ENCODE peak calls at places on chromosomes 4 and X, in five cellular contexts. K, D, G, M and B are unnamed samples.

GRCh38 chrX:48472225-48472624 is 2.2 kb upstream of the SLC38A5 start:
- DNase-seq in K (no peak), D (no peak), G (no peak), M (no peak), B (no peak)

GRCh38 chrX:24468245-24468644 is 3.2 kb downstream of the PDK3 start:
- DNase-seq in K (no peak), D (no peak), G (no peak), M (no peak), B (no peak)

GRCh38 chr4:81723927-81724587 is 252.3 kb upstream of the RASGEF1B start:
- DNase-seq in K (peak; percentile 38), D (no peak), G (no peak), M (no peak), B (no peak)

GRCh38 chr4:7206385-7206784 is 14.0 kb downstream of the SORCS2 start:
- DNase-seq in K (no peak), D (no peak), G (no peak), M (peak; percentile 76), B (peak; percentile 83)

GRCh38 chrX:43423876-43424275 is 232.2 kb upstream of the MAOA start:
- DNase-seq in K (peak; percentile 14), D (no peak), G (no peak), M (no peak), B (no peak)

GRCh38 chr4:47852121-47852520 is 14.3 kb upstream of the CORIN start:
- DNase-seq in K (no peak), D (no peak), G (no peak), M (peak; percentile 92), B (peak; percentile 32)

GRCh38 chr4:173991814-173992213 is 291.7 kb downstream of the FBXO8 start:
- DNase-seq in K (no peak), D (no peak), G (no peak), M (no peak), B (no peak)

GRCh38 chrX:118739577-118739976 is 12.2 kb downstream of the IL13RA1 start:
- DNase-seq in K (no peak), D (no peak), G (no peak), M (no peak), B (no peak)

GRCh38 chr4:19806865-19807264 is 444.8 kb upstream of the SLIT2 start:
- DNase-seq in K (no peak), D (no peak), G (no peak), M (peak; percentile 14), B (no peak)

GRCh38 chr4:71456841-71457240 is 118.0 kb downstream of the SLC4A4 start:
- DNase-seq in K (peak; percentile 51), D (no peak), G (no peak), M (peak; percentile 91), B (peak; percentile 60)

GRCh38 chr4:169184686-169185085 is 86.1 kb downstream of the SH3RF1 start:
- DNase-seq in K (no peak), D (no peak), G (no peak), M (no peak), B (no peak)

GRCh38 chr4:123706961-123707360 is 310.4 kb downstream of the SPRY1 start:
- DNase-seq in K (no peak), D (no peak), G (no peak), M (no peak), B (no peak)

GRCh38 chr4:40576651-40577480 is 52.8 kb downstream of the RBM47 start:
- DNase-seq in K (peak; percentile 93), D (peak; percentile 79), G (peak; percentile 66), M (peak; percentile 91), B (peak; percentile 73)

GRCh38 chrX:1493877-1494510 is 41.3 kb upstream of the ASMTL start:
- DNase-seq in K (no peak), D (no peak), G (no peak), M (no peak), B (no peak)

GRCh38 chrX:103918050-103918449 is 44.4 kb upstream of the TMSB15B start:
- DNase-seq in K (peak; percentile 71), D (peak; percentile 56), G (peak; percentile 50), M (peak; percentile 68), B (peak; percentile 32)

DNA sequence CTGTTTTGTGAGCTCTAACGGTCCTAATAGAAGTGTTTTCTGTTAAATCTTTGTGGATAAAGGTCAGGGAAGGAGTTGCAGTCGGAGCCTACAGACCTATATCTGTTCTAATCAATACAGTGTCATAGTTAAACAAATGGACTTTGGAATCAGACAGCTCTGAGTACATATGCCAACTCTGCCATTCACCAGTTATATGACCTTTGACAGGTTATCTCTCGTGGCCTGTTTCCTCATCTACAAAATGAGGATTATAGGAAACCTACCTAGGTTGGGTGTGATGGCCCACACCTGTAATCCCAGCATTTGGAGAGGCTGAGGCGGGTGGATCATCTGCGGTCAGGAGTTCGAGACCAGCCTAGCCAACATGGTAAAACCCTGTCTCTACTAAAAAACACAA is 89.7 kb downstream of the MID1IP1 start:
- DNase-seq in K (peak; percentile 13), D (no peak), G (no peak), M (no peak), B (no peak)
- H3K4me3 ChIP-seq in K (no peak overlapping the region), D (no peak overlapping the region), G (no peak overlapping the region), M (no peak overlapping the region), B (no peak overlapping the region)

DNA sequence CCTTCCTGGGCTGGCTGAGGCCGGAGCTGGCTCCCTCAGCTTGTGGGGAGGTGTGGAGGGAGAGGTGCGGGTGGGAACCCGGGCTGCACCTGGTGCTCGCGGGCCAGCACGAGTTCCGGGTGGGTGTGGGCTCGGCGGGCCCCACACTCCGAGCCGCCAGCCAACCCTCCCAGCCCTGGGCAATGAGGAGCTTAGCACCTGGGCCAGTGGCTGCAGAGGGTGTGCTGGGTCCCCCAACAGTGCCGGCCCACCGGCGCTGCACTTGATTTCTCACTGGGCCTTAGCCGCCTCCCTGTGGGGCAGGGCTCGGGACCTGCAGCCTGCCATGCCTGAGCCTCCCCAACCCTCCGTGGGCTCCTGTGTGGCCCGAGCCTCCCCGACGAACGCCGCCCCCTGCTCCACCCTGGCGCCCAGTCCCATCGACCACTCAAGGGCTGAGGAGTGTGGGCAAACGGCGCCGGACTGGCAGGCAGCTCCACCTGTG is 182.7 kb upstream of the PAQR3 start:
- DNase-seq in K (no peak), D (no peak), G (no peak), M (no peak), B (no peak)
- H3K9me3 ChIP-seq in K (peaks cover 9% of the 10 kb centered on the region), D (peaks cover 40% of the 10 kb centered on the region), G (no peaks in the 10 kb centered on the region), M (peaks cover 6% of the 10 kb centered on the region), B (no peaks in the 10 kb centered on the region)

GRCh38 chr4:80270321-80270720 is 3.9 kb downstream of the FGF5 start:
- DNase-seq in K (no peak), D (no peak), G (no peak), M (no peak), B (no peak)
- H3K27me3 ChIP-seq in K (peaks cover 69% of the 10 kb centered on the region), D (peaks cover 47% of the 10 kb centered on the region), G (peaks cover 53% of the 10 kb centered on the region), M (no peaks in the 10 kb centered on the region), B (no peaks in the 10 kb centered on the region)

GRCh38 chrX:114782925-114783324 is 199.0 kb downstream of the HTR2C start:
- DNase-seq in K (no peak), D (no peak), G (no peak), M (no peak), B (no peak)
- H3K4me3 ChIP-seq in K (no peak overlapping the region), D (no peak overlapping the region), G (no peak overlapping the region), M (no peak overlapping the region), B (no peak overlapping the region)

GRCh38 chr4:14566518-14566917 is 435.8 kb upstream of the CPEB2 start:
- DNase-seq in K (no peak), D (no peak), G (no peak), M (peak; percentile 0), B (no peak)

GRCh38 chr4:14564281-14564680 is 438.0 kb upstream of the CPEB2 start:
- DNase-seq in K (no peak), D (no peak), G (no peak), M (no peak), B (no peak)

GRCh38 chr4:14559641-14560040 is 442.6 kb upstream of the CPEB2 start:
- DNase-seq in K (no peak), D (no peak), G (no peak), M (no peak), B (no peak)

GRCh38 chr4:14560577-14560976 is 441.7 kb upstream of the CPEB2 start:
- DNase-seq in K (no peak), D (no peak), G (no peak), M (no peak), B (no peak)

DNA sequence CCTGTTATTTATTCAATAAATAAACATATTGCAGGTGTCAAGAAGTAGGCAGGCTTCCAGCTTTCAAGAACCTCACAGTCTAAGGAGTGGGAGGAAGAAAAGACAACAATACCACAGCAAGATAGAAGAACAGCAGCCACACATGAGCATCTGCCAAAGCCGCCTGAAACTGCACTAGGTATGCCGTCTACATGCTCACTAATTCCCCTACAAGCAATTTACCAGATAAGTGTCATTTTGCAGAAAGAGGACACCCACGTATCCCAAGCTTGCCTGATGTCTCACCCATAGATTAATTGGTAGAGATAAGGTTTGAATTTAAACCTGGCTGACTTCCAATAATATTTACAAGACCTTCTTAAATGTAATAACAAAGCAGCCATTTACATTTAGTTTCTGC is 439.4 kb upstream of the CPEB2 start:
- DNase-seq in K (no peak), D (no peak), G (no peak), M (no peak), B (no peak)
- H3K9me3 ChIP-seq in K (no peaks in the 10 kb centered on the region), D (no peaks in the 10 kb centered on the region), G (peaks cover 4% of the 10 kb centered on the region), M (peaks cover 5% of the 10 kb centered on the region), B (no peaks in the 10 kb centered on the region)

GRCh38 chrX:154750301-154751120 is at the start of gene GAB3:
- DNase-seq in K (peak; percentile 47), D (peak; percentile 58), G (no peak), M (peak; percentile 31), B (peak; percentile 34)
- H3K27me3 ChIP-seq in K (peaks cover 30% of the 10 kb centered on the region), D (peaks cover 7% of the 10 kb centered on the region), G (peaks cover 5% of the 10 kb centered on the region), M (peaks cover 2% of the 10 kb centered on the region), B (peaks cover 27% of the 10 kb centered on the region)

DNA sequence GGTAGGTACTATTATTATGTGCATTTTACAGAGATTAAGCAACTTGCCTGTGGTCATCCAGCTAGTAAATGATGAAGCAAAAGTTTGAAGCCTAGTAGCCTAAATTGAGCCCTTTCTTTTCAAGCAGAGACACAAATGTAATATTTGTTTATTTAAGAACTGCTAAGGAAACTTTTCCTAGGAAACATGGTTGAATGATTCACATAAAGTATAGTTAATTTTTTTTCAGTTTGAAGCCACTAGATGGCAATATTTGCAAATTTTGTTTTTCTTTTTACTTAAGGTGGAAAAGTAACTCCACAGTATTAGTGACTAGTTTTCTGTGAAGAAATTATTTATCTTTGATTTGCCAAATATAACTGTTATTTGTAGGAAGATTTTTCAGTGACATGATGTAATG is 52.8 kb upstream of the ANKRD17 start:
- DNase-seq in K (peak; percentile 30), D (no peak), G (peak; percentile 8), M (peak; percentile 77), B (no peak)
- H3K4me3 ChIP-seq in K (no peak overlapping the region), D (no peak overlapping the region), G (no peak overlapping the region), M (no peak overlapping the region), B (no peak overlapping the region)